ENCODE peak calls at places on chromosomes 7 and 10, in five cellular contexts. J is heart right ventricle, U is GM23338, R is cardiac muscle cell, G is body of pancreas. V is an unnamed sample.

GRCh38 chr7:157375410-157375809 is 38.6 kb downstream of the DNAJB6 start:
- DNase-seq in J (no peak), R (no peak), G (no peak), U (no peak), V (no peak)

GRCh38 chr7:83547526-83547925 is 101.4 kb downstream of the SEMA3E start:
- DNase-seq in R (peak; percentile 50), U (no peak), J (no peak), G (peak; percentile 78), V (no peak)

GRCh38 chr10:44173558-44173894 is 211.4 kb downstream of the CXCL12 start:
- DNase-seq in U (no peak), J (no peak), G (no peak), R (peak; percentile 12), V (no peak)

GRCh38 chr10:71661942-71662341 is 57.6 kb downstream of the C10orf105 start:
- DNase-seq in J (no peak), U (no peak), G (no peak), R (no peak), V (no peak)

GRCh38 chr7:131562941-131563340 is 6.5 kb upstream of the PODXL start:
- DNase-seq in R (no peak), J (no peak), U (no peak), G (no peak), V (no peak)

GRCh38 chr7:100612730-100613446 is 548 bp downstream of the MOSPD3 start:
- DNase-seq in U (peak; percentile 47), R (no peak), G (peak; percentile 19), J (no peak), V (no peak)

GRCh38 chr10:127882801-127883459 is 9.8 kb downstream of the CLRN3 start:
- DNase-seq in R (no peak), J (no peak), G (peak; percentile 8), U (no peak), V (no peak)

GRCh38 chr7:139232377-139232717 is 1.3 kb downstream of the UBN2 start:
- DNase-seq in U (no peak), G (no peak), R (no peak), J (no peak), V (no peak)

GRCh38 chr10:110305767-110306451 is 1.2 kb upstream of the SMNDC1 start:
- DNase-seq in R (peak; percentile 89), J (peak; percentile 50), U (peak; percentile 82), G (peak; percentile 79), V (peak; percentile 52)

GRCh38 chr10:110410329-110411046 is 87.2 kb upstream of the DUSP5 start:
- DNase-seq in R (peak; percentile 94), U (no peak), J (no peak), G (peak; percentile 75), V (peak; percentile 63)

GRCh38 chr10:60236869-60237524 is 152.7 kb downstream of the ANK3 start:
- DNase-seq in G (peak; percentile 59), J (peak; percentile 67), R (peak; percentile 13), U (no peak), V (no peak)

GRCh38 chr7:96655956-96656355 is 53.7 kb downstream of the SEM1 start:
- DNase-seq in J (no peak), G (no peak), U (no peak), R (no peak), V (no peak)

GRCh38 chr10:123031124-123031523 is 22.3 kb downstream of the ACADSB start:
- DNase-seq in R (no peak), U (no peak), J (no peak), G (no peak), V (no peak)

GRCh38 chr7:129295015-129295423 is 70.2 kb downstream of the AHCYL2 start:
- DNase-seq in U (no peak), G (peak; percentile 11), R (peak; percentile 75), J (no peak), V (no peak)

GRCh38 chr7:90648834-90649233 is 52.7 kb downstream of the CDK14 start:
- DNase-seq in G (no peak), U (no peak), J (no peak), R (no peak), V (no peak)

GRCh38 chr7:29564455-29565185 is 985 bp downstream of the PRR15 start:
- DNase-seq in R (peak; percentile 78), J (peak; percentile 32), G (peak; percentile 57), U (peak; percentile 66), V (peak; percentile 28)

GRCh38 chr7:105691692-105692564 is 110.6 kb upstream of the EFCAB10 start:
- DNase-seq in G (peak; percentile 92), U (peak; percentile 67), J (peak; percentile 50), R (peak; percentile 92), V (peak; percentile 50)

GRCh38 chr10:126924915-126925300 is 19.7 kb downstream of the DOCK1 start:
- DNase-seq in J (no peak), G (no peak), U (no peak), R (no peak), V (no peak)

GRCh38 chr10:61793760-61794713 is 107.5 kb upstream of the ARID5B start:
- DNase-seq in J (no peak), R (no peak), G (no peak), U (no peak), V (no peak)

GRCh38 chr7:70266186-70266585 is 667.9 kb downstream of the AUTS2 start:
- DNase-seq in G (no peak), U (no peak), J (no peak), R (peak; percentile 69), V (no peak)

GRCh38 chr10:104327745-104328635 is 10.3 kb downstream of the ITPRIP start:
- DNase-seq in G (peak; percentile 46), U (peak; percentile 44), J (peak; percentile 54), R (peak; percentile 82), V (no peak)
- H3K4me3 ChIP-seq in G (no peak overlapping the region), U (peak overlapping the region; percentile 31), J (peak overlapping the region; percentile 23), R (no peak overlapping the region), V (no peak overlapping the region)

DNA sequence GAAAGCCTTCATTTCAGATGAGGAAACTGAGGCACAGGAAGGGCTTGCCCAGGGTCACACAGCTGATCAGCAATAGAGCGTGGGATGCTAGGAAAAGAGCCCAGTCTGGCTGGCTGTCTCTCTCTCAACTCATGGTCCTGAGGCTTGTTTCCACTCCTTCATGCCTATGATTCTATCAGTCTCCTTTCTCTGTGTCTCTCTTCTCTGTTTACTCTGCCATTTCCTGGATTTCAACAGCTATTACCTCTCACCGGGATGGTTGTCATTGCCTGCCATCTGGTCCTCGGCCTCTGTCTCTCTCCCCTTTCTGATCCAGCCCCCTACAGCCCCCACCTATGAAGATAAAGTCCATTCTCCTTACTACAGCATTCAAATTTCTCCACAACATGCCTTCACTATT is 93.3 kb upstream of the AGBL3 start:
- DNase-seq in J (no peak), R (no peak), G (no peak), U (no peak), V (no peak)
- H3K4me3 ChIP-seq in J (peak overlapping the region; percentile 39), R (no peak overlapping the region), G (no peak overlapping the region), U (peak overlapping the region; percentile 51), V (no peak overlapping the region)

DNA sequence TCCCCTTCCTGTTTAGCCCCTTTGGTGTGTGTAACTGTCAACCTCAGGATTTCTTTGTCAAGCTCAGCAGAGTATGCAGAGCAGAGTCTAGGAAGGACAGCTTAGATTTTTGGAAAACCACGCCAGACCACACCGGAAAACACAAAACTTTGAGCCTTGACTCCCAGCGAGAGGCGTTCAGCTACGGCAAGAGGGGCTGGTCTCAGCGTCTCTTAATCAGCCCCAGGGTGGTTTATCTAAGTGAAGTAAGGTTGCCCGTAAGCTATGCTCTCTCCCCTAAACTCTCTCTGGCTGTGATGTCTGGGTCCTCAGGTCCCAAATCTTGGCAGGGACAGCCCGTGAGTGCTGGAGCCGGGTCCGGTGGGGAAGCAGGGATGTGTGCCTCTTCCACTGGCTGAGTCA is 230.9 kb downstream of the KLF6 start:
- DNase-seq in G (no peak), R (peak; percentile 22), J (no peak), U (no peak), V (no peak)
- H3K4me3 ChIP-seq in G (no peak overlapping the region), R (no peak overlapping the region), J (no peak overlapping the region), U (no peak overlapping the region), V (no peak overlapping the region)

GRCh38 chr7:102203218-102203617 is 83.5 kb upstream of the SH2B2 start:
- DNase-seq in G (no peak), J (no peak), R (no peak), U (no peak), V (no peak)

GRCh38 chr7:102204212-102204611 is 82.5 kb upstream of the SH2B2 start:
- DNase-seq in J (no peak), R (no peak), G (no peak), U (no peak), V (no peak)

GRCh38 chr7:102208826-102209225 is 77.8 kb upstream of the SH2B2 start:
- DNase-seq in G (peak; percentile 28), U (peak; percentile 46), R (no peak), J (no peak), V (no peak)

GRCh38 chr7:102202556-102202955 is 84.1 kb upstream of the SH2B2 start:
- DNase-seq in J (no peak), R (no peak), G (no peak), U (no peak), V (no peak)

DNA sequence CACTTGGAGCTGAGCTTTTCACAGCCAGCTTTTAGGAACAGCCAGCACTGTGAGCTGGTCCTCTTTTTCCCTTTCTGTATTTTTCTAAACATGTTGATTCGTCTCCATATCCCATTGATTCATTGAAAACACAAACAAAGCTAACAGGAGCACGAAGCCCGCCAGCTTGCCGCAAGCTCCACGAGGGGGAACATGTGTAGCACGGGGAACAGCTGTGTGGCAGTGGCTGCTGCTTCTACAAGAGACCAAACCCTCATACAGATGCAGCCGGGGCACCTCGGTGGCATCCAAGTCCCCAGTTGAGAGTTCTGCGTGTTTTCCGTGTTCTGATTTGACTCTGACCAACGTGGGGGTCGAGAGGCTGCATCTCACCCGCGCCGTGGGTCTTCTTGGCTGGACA is 80.8 kb upstream of the SH2B2 start:
- DNase-seq in J (no peak), R (no peak), G (no peak), U (no peak), V (no peak)
- H3K4me3 ChIP-seq in J (no peak overlapping the region), R (no peak overlapping the region), G (no peak overlapping the region), U (no peak overlapping the region), V (no peak overlapping the region)

DNA sequence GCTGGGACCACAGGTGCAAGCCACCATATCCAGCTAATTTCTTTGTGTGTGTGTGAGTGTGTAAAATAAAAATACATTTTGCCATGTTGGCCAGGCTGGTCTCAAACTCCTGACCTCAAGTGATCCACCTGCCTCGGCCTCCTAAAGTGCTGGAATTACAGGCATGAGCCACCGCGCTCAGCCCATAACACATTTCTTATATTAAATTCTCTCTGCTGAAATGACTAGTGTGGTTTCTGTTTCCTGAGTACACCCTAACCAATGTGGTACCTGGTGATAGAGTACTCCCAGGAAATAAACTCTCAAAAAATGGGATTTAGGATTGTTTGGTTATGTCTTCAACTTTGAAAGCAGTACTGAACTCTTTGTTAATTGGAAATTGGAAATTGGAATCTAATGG is 19.4 kb upstream of the FHIP2A start:
- DNase-seq in J (no peak), U (no peak), G (no peak), R (no peak), V (no peak)
- H3K4me3 ChIP-seq in J (no peak overlapping the region), U (no peak overlapping the region), G (no peak overlapping the region), R (no peak overlapping the region), V (no peak overlapping the region)

GRCh38 chr7:24825931-24826661 is 68.8 kb upstream of the GSDME start:
- DNase-seq in J (no peak), G (peak; percentile 67), U (peak; percentile 53), R (peak; percentile 58), V (no peak)
- H3K4me3 ChIP-seq in J (no peak overlapping the region), G (no peak overlapping the region), U (no peak overlapping the region), R (no peak overlapping the region), V (no peak overlapping the region)

DNA sequence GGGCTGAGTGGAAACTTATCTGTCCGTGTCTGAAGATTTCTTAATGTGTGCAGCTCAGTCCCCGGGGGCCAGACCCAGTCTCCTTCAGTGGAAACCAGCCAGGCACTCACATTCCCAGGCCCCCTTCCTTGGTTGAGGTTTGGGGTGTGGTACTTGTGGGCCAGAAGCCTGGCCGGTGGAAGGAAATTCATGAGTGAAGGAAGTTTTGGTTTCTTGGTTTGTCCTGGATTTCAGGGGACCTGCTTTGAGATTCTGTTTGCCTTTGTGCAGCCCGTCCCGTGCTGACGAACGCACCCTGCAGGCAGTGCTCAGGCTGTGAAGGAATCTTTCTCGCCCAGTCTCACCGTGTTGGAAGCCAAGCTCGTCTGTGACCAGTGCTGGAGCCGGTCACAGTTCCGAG is 2.9 kb downstream of the INPP5A start:
- DNase-seq in U (peak; percentile 38), G (peak; percentile 38), J (no peak), R (peak; percentile 44), V (no peak)
- H3K4me3 ChIP-seq in U (no peak overlapping the region), G (no peak overlapping the region), J (no peak overlapping the region), R (peak overlapping the region; percentile 1), V (peak overlapping the region; percentile 89)

V was measured in uterus.